ENCODE peak calls at places on chromosome 21, in five cellular contexts. One of them, this sample, is unnamed.

GRCh38 chr21:31945576-31945975 is 72.8 kb downstream of the HUNK start:
- DNase-seq in K562: no peak
- DNase-seq in HCT116: no peak
- DNase-seq in HepG2: no peak
- DNase-seq in GM12878: no peak
- DNase-seq in this sample: no peak

GRCh38 chr21:45618287-45618686 is 25.2 kb upstream of the PCBP3 start:
- DNase-seq in K562: no peak
- DNase-seq in HepG2: no peak
- DNase-seq in HCT116: no peak
- DNase-seq in GM12878: no peak
- DNase-seq in this sample: peak; percentile 41

GRCh38 chr21:16752109-16752508 is 760.7 kb upstream of the CXADR start:
- DNase-seq in HepG2: no peak
- DNase-seq in K562: no peak
- DNase-seq in GM12878: no peak
- DNase-seq in HCT116: no peak
- DNase-seq in this sample: no peak

GRCh38 chr21:41888749-41889376 is 9.7 kb upstream of the PRDM15 start:
- DNase-seq in HCT116: no peak
- DNase-seq in HepG2: no peak
- DNase-seq in K562: no peak
- DNase-seq in GM12878: no peak
- DNase-seq in this sample: no peak

GRCh38 chr21:42158846-42159245 is 60.1 kb upstream of the ABCG1 start:
- DNase-seq in HCT116: no peak
- DNase-seq in K562: no peak
- DNase-seq in GM12878: no peak
- DNase-seq in HepG2: no peak
- DNase-seq in this sample: no peak

GRCh38 chr21:15007716-15008296 is 57.0 kb downstream of the NRIP1 start:
- DNase-seq in HepG2: no peak
- DNase-seq in HCT116: no peak
- DNase-seq in GM12878: no peak
- DNase-seq in K562: no peak
- DNase-seq in this sample: no peak

GRCh38 chr21:33383056-33383888 is 19.9 kb upstream of the IFNGR2 start:
- DNase-seq in K562: peak; percentile 43
- DNase-seq in HCT116: peak; percentile 86
- DNase-seq in HepG2: peak; percentile 91
- DNase-seq in GM12878: peak; percentile 98
- DNase-seq in this sample: no peak

GRCh38 chr21:45853703-45854342 is 127.7 kb upstream of the COL6A1 start:
- DNase-seq in HCT116: no peak
- DNase-seq in K562: no peak
- DNase-seq in HepG2: no peak
- DNase-seq in GM12878: no peak
- DNase-seq in this sample: no peak

GRCh38 chr21:14046401-14046800 is 164.4 kb downstream of the LIPI start:
- DNase-seq in HepG2: no peak
- DNase-seq in HCT116: no peak
- DNase-seq in K562: no peak
- DNase-seq in GM12878: no peak
- DNase-seq in this sample: no peak

GRCh38 chr21:33123396-33124120 is 53.6 kb downstream of the OLIG1 start:
- DNase-seq in K562: no peak
- DNase-seq in HepG2: peak; percentile 43
- DNase-seq in HCT116: no peak
- DNase-seq in GM12878: no peak
- DNase-seq in this sample: no peak

GRCh38 chr21:42302794-42303193 is 12.4 kb downstream of the TFF3 start:
- DNase-seq in HepG2: no peak
- DNase-seq in K562: no peak
- DNase-seq in GM12878: no peak
- DNase-seq in HCT116: no peak
- DNase-seq in this sample: no peak

GRCh38 chr21:28615276-28615675 is 377.4 kb downstream of the LTN1 start:
- DNase-seq in GM12878: no peak
- DNase-seq in K562: no peak
- DNase-seq in HepG2: no peak
- DNase-seq in HCT116: no peak
- DNase-seq in this sample: no peak

DNA sequence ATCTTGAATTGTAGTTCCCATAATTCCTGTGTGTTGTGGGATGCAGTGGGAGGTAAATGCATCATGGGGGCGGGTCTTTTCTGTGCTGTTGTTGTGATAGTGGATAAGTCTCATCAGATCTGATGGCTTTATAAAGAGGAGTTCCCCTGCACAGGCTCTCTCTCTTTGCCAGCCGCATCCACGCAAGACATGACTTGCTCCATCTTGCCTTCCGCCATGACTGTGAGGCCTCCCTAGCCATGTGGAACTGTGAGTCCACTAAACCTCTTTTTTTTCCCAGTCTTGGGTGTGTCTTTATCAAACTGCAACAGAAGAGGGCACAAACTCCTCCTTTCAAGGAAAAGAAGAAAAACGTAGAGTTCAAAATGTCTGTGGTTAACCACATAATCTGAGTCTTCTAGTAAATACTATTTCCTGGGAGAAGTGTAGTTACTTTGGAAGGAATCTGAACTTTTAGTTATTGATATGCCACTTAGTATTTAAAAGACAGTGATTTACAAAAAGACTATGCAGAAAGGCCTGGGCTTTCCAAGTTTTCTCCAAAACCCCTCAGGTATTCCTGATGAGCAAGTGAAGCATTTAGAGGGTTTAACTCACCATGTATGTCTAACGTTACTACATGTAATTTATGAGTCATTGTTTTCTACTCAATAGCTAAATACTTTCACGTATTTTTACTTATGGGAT is 10.0 kb downstream of the ADAMTS1 start:
- DNase-seq in HepG2: no peak
- DNase-seq in GM12878: no peak
- DNase-seq in K562: no peak
- DNase-seq in HCT116: no peak
- DNase-seq in this sample: no peak
- TF ChIP-seq ZBTB33 in HepG2: no peak
- TF ChIP-seq ZBTB33 in GM12878: no peak
- TF ChIP-seq ZBTB33 in K562: no peak
- TF ChIP-seq ZBTB33 in HCT116: no peak
- TF ChIP-seq ZBTB33 in this sample: no peak

GRCh38 chr21:44391345-44392091 is 38.1 kb downstream of the TRPM2 start:
- DNase-seq in GM12878: no peak
- DNase-seq in HepG2: no peak
- DNase-seq in HCT116: no peak
- DNase-seq in K562: no peak
- DNase-seq in this sample: peak; percentile 37
- TF ChIP-seq ZBTB33 in GM12878: no peak
- TF ChIP-seq ZBTB33 in HepG2: no peak
- TF ChIP-seq ZBTB33 in HCT116: no peak
- TF ChIP-seq ZBTB33 in K562: no peak
- TF ChIP-seq ZBTB33 in this sample: no peak

DNA sequence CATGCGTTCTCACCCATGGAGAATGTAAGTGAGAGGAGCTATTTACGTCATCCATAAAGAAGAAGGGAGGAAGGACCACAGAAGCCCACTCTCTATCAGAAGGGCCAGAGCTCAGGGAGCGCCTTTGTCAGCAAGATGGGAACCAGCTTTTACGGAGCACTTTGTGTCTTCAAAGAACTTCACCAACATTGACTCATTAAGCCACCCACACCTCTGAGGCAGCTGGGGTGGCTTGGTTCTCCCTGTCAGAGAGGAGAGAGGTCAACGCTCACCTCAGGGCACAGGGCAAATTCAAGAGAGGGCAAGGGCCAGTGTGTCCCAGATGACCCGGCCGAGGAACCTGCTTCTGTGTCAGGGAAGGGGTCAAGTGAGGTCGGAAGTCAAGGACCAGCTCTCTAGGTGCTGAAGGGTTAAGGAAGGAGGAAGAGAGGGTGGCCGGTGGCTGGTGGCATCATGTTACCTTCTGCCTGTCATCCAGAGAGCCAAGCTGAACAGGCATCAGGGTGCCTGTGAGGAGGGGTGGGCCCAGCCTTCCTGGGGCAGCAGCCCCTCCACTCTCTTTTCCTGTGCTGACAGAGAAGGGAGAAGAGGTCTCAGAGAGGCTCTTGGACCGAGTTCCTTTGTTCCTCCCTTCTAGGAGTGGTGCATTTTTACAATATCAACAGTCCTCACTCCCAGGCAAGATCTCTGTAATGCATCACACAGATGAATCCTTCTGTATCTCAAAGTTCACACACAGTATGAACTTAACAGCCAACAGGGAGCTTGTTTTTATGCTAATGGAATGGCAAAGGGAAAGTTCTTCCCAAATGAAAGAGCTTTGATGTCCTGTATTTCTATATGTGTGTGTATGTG is 109.0 kb downstream of the ETS2 start:
- DNase-seq in HCT116: peak; percentile 28
- DNase-seq in K562: no peak
- DNase-seq in GM12878: no peak
- DNase-seq in HepG2: peak; percentile 25
- DNase-seq in this sample: no peak
- TF ChIP-seq ZBTB33 in HCT116: no peak
- TF ChIP-seq ZBTB33 in K562: no peak
- TF ChIP-seq ZBTB33 in GM12878: no peak
- TF ChIP-seq ZBTB33 in HepG2: no peak
- TF ChIP-seq ZBTB33 in this sample: no peak

DNA sequence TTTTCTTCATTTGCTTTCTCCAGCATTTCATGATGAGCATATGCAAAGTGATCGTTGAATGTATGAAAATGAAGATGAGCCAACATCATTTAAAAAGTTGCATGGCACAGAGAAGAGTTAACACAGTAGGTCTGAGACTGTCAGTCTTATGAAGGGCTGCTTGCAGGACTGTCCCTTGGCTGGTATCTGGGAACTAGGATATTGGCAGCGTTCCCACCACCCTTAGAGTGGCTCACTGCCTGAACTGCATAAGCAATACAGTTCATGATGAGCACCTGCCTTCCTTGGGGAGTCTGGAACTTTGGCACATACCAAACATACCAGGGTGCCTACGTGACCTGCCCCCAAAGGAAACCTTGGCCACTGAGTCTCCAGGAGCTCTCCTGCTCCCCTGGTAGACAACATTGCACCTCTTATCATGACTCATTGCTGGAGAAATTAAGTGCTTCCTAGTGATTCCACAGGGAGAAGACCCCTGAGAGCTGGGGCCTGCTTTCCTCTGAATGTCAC is 161.8 kb downstream of the DSCAM start:
- DNase-seq in HepG2: no peak
- DNase-seq in GM12878: no peak
- DNase-seq in K562: no peak
- DNase-seq in HCT116: no peak
- DNase-seq in this sample: no peak
- TF ChIP-seq ZBTB33 in HepG2: no peak
- TF ChIP-seq ZBTB33 in GM12878: no peak
- TF ChIP-seq ZBTB33 in K562: no peak
- TF ChIP-seq ZBTB33 in HCT116: no peak
- TF ChIP-seq ZBTB33 in this sample: no peak

This sample was measured in SK-N-SH.